ENCODE peak calls at places on chromosomes 11 and 22, in six cellular contexts. O is IMR-90, C is H9, U is neuronal stem cell, I is H1, V is mesendoderm. Q is an unnamed sample.

GRCh38 chr11:12917830-12918229 is 91.3 kb upstream of the RASSF10 start:
- DNase-seq in U (no peak), O (no peak), I (no peak), V (no peak), C (no peak), Q (no peak)

GRCh38 chr11:34851916-34852315 is 64.3 kb downstream of the APIP start:
- DNase-seq in I (no peak), O (no peak), U (no peak), C (no peak), V (no peak), Q (no peak)

GRCh38 chr11:104772806-104773241 is 125.4 kb downstream of the CASP12 start:
- DNase-seq in U (no peak), I (no peak), V (no peak), O (peak; percentile 96), C (no peak), Q (peak; percentile 90)

GRCh38 chr11:102869354-102869753 is 5.4 kb downstream of the MMP12 start:
- DNase-seq in C (no peak), I (no peak), V (no peak), O (no peak), U (no peak), Q (peak; percentile 80)

GRCh38 chr11:35352107-35352888 is 67.1 kb downstream of the SLC1A2 start:
- DNase-seq in O (peak; percentile 84), V (no peak), U (no peak), C (no peak), I (no peak), Q (no peak)

GRCh38 chr22:47232753-47233152 is 470.3 kb downstream of the TBC1D22A start:
- DNase-seq in U (no peak), I (no peak), C (no peak), V (no peak), O (no peak), Q (no peak)

GRCh38 chr22:24588370-24588755 is 4.5 kb downstream of the LRRC75B start:
- DNase-seq in O (no peak), C (no peak), V (no peak), U (no peak), I (no peak), Q (no peak)

GRCh38 chr22:37500745-37501144 is 14.6 kb upstream of the MFNG start:
- DNase-seq in I (no peak), U (no peak), C (no peak), V (no peak), O (no peak), Q (no peak)

GRCh38 chr11:12680246-12680939 is 6.2 kb downstream of the TEAD1 start:
- DNase-seq in V (peak; percentile 98), C (peak; percentile 96), O (peak; percentile 91), I (peak; percentile 86), U (peak; percentile 85), Q (peak; percentile 96)

GRCh38 chr11:120863359-120863758 is 160.5 kb upstream of the TBCEL start:
- DNase-seq in I (no peak), O (peak; percentile 15), U (no peak), V (no peak), C (no peak), Q (peak; percentile 14)

DNA sequence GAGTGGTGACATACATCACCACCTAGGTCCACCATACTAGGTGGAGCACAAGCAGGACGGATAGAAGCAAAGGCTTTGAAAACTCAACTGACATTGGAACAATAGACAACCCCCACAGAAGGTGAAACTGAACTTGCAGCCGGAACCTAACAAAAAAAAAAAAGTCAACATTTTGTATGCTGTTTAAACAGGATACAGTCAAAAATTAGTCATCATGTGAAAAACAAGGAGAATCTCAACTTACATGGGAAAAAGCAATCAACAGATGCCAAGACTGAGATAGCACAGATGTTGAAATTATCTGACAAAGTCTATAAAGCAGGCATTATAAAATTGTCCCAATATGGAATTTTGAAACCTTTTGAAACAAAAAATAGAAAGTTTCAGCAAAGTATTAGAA is 123.9 kb downstream of the RAB38 start:
- DNase-seq in I (no peak), U (no peak), C (no peak), V (no peak), O (peak; percentile 47), Q (peak; percentile 17)
- H2BK15ac ChIP-seq in I (no peak overlapping the region), U (no peak overlapping the region), C (no peak overlapping the region), V (no peak overlapping the region), O (no peak overlapping the region), Q (no peak overlapping the region)

GRCh38 chr22:26477341-26477731 is 6.2 kb downstream of the HPS4 start:
- DNase-seq in U (no peak), O (no peak), C (no peak), V (no peak), I (no peak), Q (peak; percentile 45)

GRCh38 chr22:26470807-26471206 is 12.8 kb downstream of the HPS4 start:
- DNase-seq in V (no peak), I (no peak), O (no peak), C (no peak), U (no peak), Q (no peak)

GRCh38 chr22:26471522-26471921 is 12.1 kb downstream of the HPS4 start:
- DNase-seq in C (no peak), U (no peak), V (peak; percentile 88), I (peak; percentile 29), O (peak; percentile 83), Q (peak; percentile 88)

GRCh38 chr22:26476705-26477340 is 6.8 kb downstream of the HPS4 start:
- DNase-seq in I (no peak), U (no peak), O (peak; percentile 55), C (no peak), V (peak; percentile 63), Q (peak; percentile 58)

GRCh38 chr22:26474687-26475086 is 8.9 kb downstream of the HPS4 start:
- DNase-seq in I (no peak), V (no peak), C (no peak), O (no peak), U (no peak), Q (peak; percentile 11)
- H3K4me2 ChIP-seq in I (no peak overlapping the region), V (no peak overlapping the region), C (no peak overlapping the region), O (no peak overlapping the region), U (no peak overlapping the region), Q (no peak overlapping the region)

GRCh38 chr11:92948116-92948515 is 21.3 kb upstream of the MTNR1B start:
- DNase-seq in O (no peak), I (no peak), U (no peak), V (no peak), C (no peak), Q (no peak)

GRCh38 chr11:92955900-92956299 is 13.6 kb upstream of the MTNR1B start:
- DNase-seq in O (no peak), U (no peak), C (no peak), V (no peak), I (no peak), Q (no peak)

GRCh38 chr11:92954003-92954402 is 15.4 kb upstream of the MTNR1B start:
- DNase-seq in U (no peak), V (no peak), I (no peak), C (no peak), O (no peak), Q (no peak)
- H2BK15ac ChIP-seq in U (no peak overlapping the region), V (no peak overlapping the region), I (no peak overlapping the region), C (no peak overlapping the region), O (no peak overlapping the region), Q (no peak overlapping the region)

DNA sequence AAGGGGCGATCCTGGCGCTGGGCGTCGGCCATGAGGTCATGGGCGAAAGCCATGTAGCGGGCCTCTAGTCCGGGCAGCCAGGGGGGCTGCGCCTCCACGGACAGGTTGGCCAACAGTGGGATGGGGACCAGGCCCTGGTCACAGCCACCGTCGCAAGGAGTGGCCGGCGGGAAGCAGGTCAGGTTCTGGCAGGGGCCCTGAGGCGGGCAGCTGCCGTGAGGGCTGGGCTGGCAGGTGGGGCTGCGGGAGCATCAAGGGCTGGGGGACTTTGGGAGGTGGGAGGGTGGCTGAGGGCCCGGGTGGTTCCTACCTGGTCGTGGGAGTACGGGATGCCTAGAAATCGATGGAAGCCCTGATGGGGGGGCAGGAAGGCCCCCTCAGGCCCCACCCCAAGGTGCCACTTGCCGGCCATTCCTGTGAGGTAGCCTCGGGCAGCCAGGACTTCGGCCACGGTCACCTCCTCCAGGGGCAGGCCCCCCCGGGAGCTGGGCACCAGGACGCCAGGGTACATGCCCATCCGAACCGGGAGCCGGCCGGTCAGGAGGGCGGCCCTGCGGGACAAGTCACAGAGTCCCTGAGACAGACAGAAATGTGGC is 998 bp downstream of the ARSA start:
- DNase-seq in I (no peak), V (no peak), C (peak; percentile 22), U (no peak), O (no peak), Q (no peak)
- H3K4me2 ChIP-seq in I (peak overlapping the region; percentile 90), V (peak overlapping the region; percentile 87), C (peak overlapping the region; percentile 53), U (peak overlapping the region; percentile 99), O (peak overlapping the region; percentile 71), Q (peak overlapping the region; percentile 94)

DNA sequence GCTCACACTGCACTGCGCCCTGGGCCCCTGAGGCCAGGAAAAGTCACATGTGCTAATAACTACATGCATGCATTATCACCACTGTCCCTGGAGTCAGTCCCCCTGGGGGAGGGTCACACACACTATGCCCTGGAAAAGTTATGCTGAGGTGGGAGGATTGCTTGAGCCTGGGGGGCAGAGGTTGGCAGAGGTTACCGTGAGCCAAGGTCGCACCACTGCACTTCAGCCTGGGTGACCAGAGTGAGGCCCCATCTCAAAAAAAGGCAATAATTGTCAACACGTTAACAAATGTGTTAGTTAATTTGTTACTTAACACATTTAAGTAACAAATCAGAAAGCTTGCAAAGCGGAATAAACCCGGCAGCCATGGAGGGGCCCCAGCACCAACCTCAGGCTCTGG is 13.3 kb upstream of the SEC14L6 start:
- DNase-seq in U (no peak), V (no peak), I (no peak), C (no peak), O (no peak), Q (no peak)
- H2BK15ac ChIP-seq in U (no peak overlapping the region), V (no peak overlapping the region), I (peak overlapping the region; percentile 46), C (no peak overlapping the region), O (no peak overlapping the region), Q (no peak overlapping the region)

DNA sequence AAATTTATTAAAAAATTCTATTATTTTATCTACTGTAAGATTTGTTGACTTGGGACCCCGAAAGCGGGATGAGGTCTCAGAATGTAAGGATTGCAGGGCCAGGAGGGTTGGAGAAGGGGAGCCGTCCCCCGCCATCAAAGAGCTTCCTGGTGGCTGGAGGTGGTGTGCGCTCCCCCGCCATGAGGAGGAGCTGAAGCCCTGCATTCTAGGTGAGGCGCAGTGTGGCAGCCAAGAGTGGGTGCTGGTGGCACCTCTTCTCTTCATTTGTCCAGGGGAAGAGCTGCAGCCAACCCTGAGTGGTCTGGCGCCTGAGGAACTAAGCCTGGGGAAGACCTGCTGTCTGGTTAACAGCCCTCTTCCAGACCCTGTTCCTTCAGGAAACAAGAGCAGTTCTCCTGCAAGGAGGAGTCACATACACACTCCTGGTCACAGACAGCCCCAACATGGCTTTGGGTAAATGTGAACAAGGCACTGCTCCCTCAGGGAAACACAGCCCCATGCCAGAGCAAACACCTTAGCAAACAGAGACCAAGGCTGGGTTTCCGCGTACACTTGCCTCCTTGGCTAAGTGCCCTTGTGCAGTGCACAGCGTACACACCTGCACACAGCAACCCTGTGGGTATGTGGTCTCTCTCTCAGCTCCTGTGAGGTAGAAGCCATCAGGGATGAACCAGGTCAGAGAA is 17.3 kb downstream of the RTN4RL2 start:
- DNase-seq in O (no peak), I (no peak), U (no peak), V (no peak), C (no peak), Q (no peak)
- H3K4me2 ChIP-seq in O (no peak overlapping the region), I (no peak overlapping the region), U (no peak overlapping the region), V (no peak overlapping the region), C (no peak overlapping the region), Q (no peak overlapping the region)